ENCODE peak calls at places on chromosomes 16 and 17, in four cellular contexts. V is substantia nigra, T is putamen, Z is T-helper 1 cell. G is an unnamed sample.

GRCh38 chr17:81534157-81535006 is 6.2 kb downstream of the FSCN2 start:
- DNase-seq in V (no peak), T (no peak), Z (no peak), G (no peak)

GRCh38 chr16:77721752-77722314 is 481 bp upstream of the NUDT7 start:
- DNase-seq in V (no peak), T (no peak), Z (no peak), G (no peak)

GRCh38 chr17:31724026-31724425 is 135.0 kb downstream of the COPRS start:
- DNase-seq in V (no peak), T (no peak), Z (no peak), G (no peak)

GRCh38 chr17:3026856-3027751 is 36.3 kb downstream of the OR1D5 start:
- DNase-seq in V (no peak), T (no peak), Z (no peak), G (no peak)

GRCh38 chr17:8362651-8363332 is 13.7 kb downstream of the KRABD2 start:
- DNase-seq in V (no peak), T (no peak), Z (no peak), G (no peak)

GRCh38 chr17:55420067-55420775 is 1.4 kb downstream of the MMD start:
- DNase-seq in V (no peak), T (peak), Z (peak), G (peak)

GRCh38 chr17:2378905-2379304 is 22.0 kb downstream of the MNT start:
- DNase-seq in V (no peak), T (no peak), Z (no peak), G (no peak)

GRCh38 chr17:56809820-56810179 is 23.9 kb downstream of the C17orf67 start:
- DNase-seq in V (no peak), T (no peak), Z (no peak), G (no peak)

GRCh38 chr17:31593806-31594205 is 202.3 kb downstream of the RAB11FIP4 start:
- DNase-seq in V (no peak), T (no peak), Z (no peak), G (no peak)

GRCh38 chr17:6413073-6413472 is 21.8 kb downstream of the AIPL1 start:
- DNase-seq in V (no peak), T (peak), Z (peak), G (no peak)

GRCh38 chr17:48134912-48135480 is 27.4 kb downstream of the SNX11 start:
- DNase-seq in V (no peak), T (no peak), Z (no peak), G (no peak)

GRCh38 chr17:37360632-37361031 is 15.2 kb upstream of the C17orf78 start:
- DNase-seq in V (no peak), T (no peak), Z (no peak), G (no peak)

GRCh38 chr16:81442909-81443687 is 1.5 kb upstream of the CMIP start:
- DNase-seq in V (no peak), T (no peak), Z (no peak), G (no peak)

GRCh38 chr17:67779098-67779672 is 46.1 kb upstream of the BPTF start:
- DNase-seq in V (peak), T (no peak), Z (peak), G (no peak)

GRCh38 chr17:81579821-81580321 is 27.7 kb upstream of the FAAP100 start:
- DNase-seq in V (no peak), T (no peak), Z (no peak), G (no peak)

GRCh38 chr16:29686740-29687327 is 7.9 kb downstream of the QPRT start:
- DNase-seq in V (no peak), T (peak), Z (no peak), G (no peak)

GRCh38 chr16:19882186-19882585 is 2.5 kb downstream of the GPRC5B start:
- DNase-seq in V (peak), T (peak), Z (no peak), G (peak)

GRCh38 chr16:51035110-51035498 is 116.0 kb downstream of the SALL1 start:
- DNase-seq in V (no peak), T (no peak), Z (no peak), G (no peak)

GRCh38 chr16:68401871-68402747 is 46.2 kb downstream of the SMPD3 start:
- DNase-seq in V (no peak), T (no peak), Z (no peak), G (no peak)

GRCh38 chr17:67528751-67529436 is 151.8 kb downstream of the PITPNC1 start:
- DNase-seq in V (peak), T (no peak), Z (no peak), G (peak)

GRCh38 chr16:14097182-14097951 is 26.2 kb downstream of the MRTFB start:
- DNase-seq in V (no peak), T (no peak), Z (no peak), G (no peak)

GRCh38 chr17:2194778-2195417 is 108.7 kb downstream of the SMG6 start:
- DNase-seq in V (no peak), T (no peak), Z (no peak), G (no peak)

GRCh38 chr17:82832411-82832810 is 7.4 kb downstream of the ZNF750 start:
- DNase-seq in V (no peak), T (no peak), Z (no peak), G (no peak)

GRCh38 chr17:68579194-68579900 is 21.8 kb downstream of the FAM20A start:
- DNase-seq in V (no peak), T (no peak), Z (no peak), G (no peak)

GRCh38 chr17:64498308-64499203 is 1.7 kb upstream of the POLG2 start:
- DNase-seq in V (no peak), T (no peak), Z (no peak), G (no peak)

GRCh38 chr17:81067331-81067730 is 32.4 kb downstream of the BAIAP2 start:
- DNase-seq in V (no peak), T (no peak), Z (no peak), G (no peak)

GRCh38 chr17:61447358-61447757 is 4.9 kb upstream of the TBX4 start:
- DNase-seq in V (no peak), T (no peak), Z (no peak), G (no peak)

GRCh38 chr17:81264640-81265039 is 25.5 kb downstream of the NDUFAF8 start:
- DNase-seq in V (no peak), T (no peak), Z (no peak), G (no peak)

GRCh38 chr17:81207610-81208581 is 14.9 kb downstream of the CEP131 start:
- DNase-seq in V (no peak), T (no peak), Z (no peak), G (no peak)

GRCh38 chr16:57941016-57941656 is 29.8 kb downstream of the CNGB1 start:
- DNase-seq in V (peak), T (no peak), Z (no peak), G (peak)

GRCh38 chr17:7220593-7221280 is 999 bp downstream of the ACADVL start:
- DNase-seq in V (peak), T (no peak), Z (peak), G (no peak)

GRCh38 chr17:47239663-47240374 is 13.8 kb upstream of the ITGB3 start:
- DNase-seq in V (peak), T (peak), Z (no peak), G (peak)

GRCh38 chr17:49723423-49723822 is 15.7 kb upstream of the SLC35B1 start:
- DNase-seq in V (no peak), T (no peak), Z (no peak), G (no peak)

GRCh38 chr17:21204923-21205322 is 9.0 kb downstream of the TMEM11 start:
- DNase-seq in V (no peak), T (no peak), Z (no peak), G (no peak)